ENCODE peak calls at places on chromosomes 1 and 21, in four cellular contexts. D is HL-60, F is K562, B is GM12878. X is an unnamed sample.

GRCh38 chr1:44239337-44239960 is 26.2 kb downstream of the DMAP1 start:
- DNase-seq in F (peak), D (no peak), B (no peak), X (no peak)

GRCh38 chr1:184684285-184685077 is 70.2 kb downstream of the EDEM3 start:
- DNase-seq in F (no peak), B (no peak), D (no peak), X (no peak)

GRCh38 chr21:43611598-43612369 is 47.5 kb downstream of the HSF2BP start:
- DNase-seq in D (peak), B (no peak), F (peak), X (no peak)

GRCh38 chr1:109721046-109721445 is 9.0 kb downstream of the GSTM5 start:
- DNase-seq in B (no peak), D (no peak), F (no peak), X (no peak)

GRCh38 chr1:56663846-56664245 is 18.7 kb downstream of the PRKAA2 start:
- DNase-seq in B (no peak), F (no peak), D (no peak), X (no peak)

GRCh38 chr1:165403835-165404482 is 41.0 kb downstream of the RXRG start:
- DNase-seq in D (peak), F (peak), B (no peak), X (peak)

GRCh38 chr21:39149882-39150281 is 33.4 kb downstream of the PSMG1 start:
- DNase-seq in D (no peak), F (no peak), B (no peak), X (no peak)

GRCh38 chr1:182833271-182833670 is 5.9 kb upstream of the DHX9 start:
- DNase-seq in B (no peak), D (no peak), F (no peak), X (no peak)

GRCh38 chr1:203992440-203992839 is 80.5 kb upstream of the SOX13 start:
- DNase-seq in B (no peak), F (no peak), D (no peak), X (no peak)

GRCh38 chr1:158329807-158330206 is 1.5 kb downstream of the CD1B start:
- DNase-seq in F (no peak), B (no peak), D (peak), X (no peak)

GRCh38 chr1:227892930-227893695 is 54.6 kb downstream of the WNT9A start:
- DNase-seq in B (no peak), F (no peak), D (no peak), X (no peak)

GRCh38 chr1:63004868-63005267 is 220.9 kb downstream of the ATG4C start:
- DNase-seq in D (no peak), F (no peak), B (no peak), X (no peak)

GRCh38 chr1:8551613-8552093 is 233.7 kb downstream of the SLC45A1 start:
- DNase-seq in B (no peak), D (no peak), F (no peak), X (no peak)

GRCh38 chr1:232629250-232630046 is 485 bp downstream of the SIPA1L2 start:
- DNase-seq in F (no peak), D (no peak), B (no peak), X (no peak)

GRCh38 chr1:169003864-169004516 is 102.5 kb upstream of the ATP1B1 start:
- DNase-seq in D (no peak), B (no peak), F (no peak), X (no peak)

GRCh38 chr21:15826147-15826780 is 96.5 kb downstream of the USP25 start:
- DNase-seq in B (peak), F (peak), D (peak), X (no peak)

GRCh38 chr1:213989740-213990472 is 2.1 kb downstream of the PROX1 start:
- DNase-seq in F (no peak), B (no peak), D (no peak), X (no peak)

GRCh38 chr21:33232640-33233039 is 2.9 kb downstream of the IFNAR2 start:
- DNase-seq in B (no peak), D (no peak), F (no peak), X (no peak)

GRCh38 chr1:117607471-117607870 is 1.6 kb downstream of the TENT5C start:
- DNase-seq in B (no peak), F (no peak), D (peak), X (no peak)

GRCh38 chr1:154760469-154760933 is 109.6 kb downstream of the KCNN3 start:
- DNase-seq in F (peak), D (peak), B (no peak), X (peak)

GRCh38 chr1:22450421-22451021 is 1.1 kb upstream of the ZBTB40 start:
- DNase-seq in D (no peak), F (no peak), B (no peak), X (no peak)

GRCh38 chr1:211775208-211775607 is 55.4 kb downstream of the LPGAT1 start:
- DNase-seq in D (no peak), F (no peak), B (no peak), X (no peak)

DNA sequence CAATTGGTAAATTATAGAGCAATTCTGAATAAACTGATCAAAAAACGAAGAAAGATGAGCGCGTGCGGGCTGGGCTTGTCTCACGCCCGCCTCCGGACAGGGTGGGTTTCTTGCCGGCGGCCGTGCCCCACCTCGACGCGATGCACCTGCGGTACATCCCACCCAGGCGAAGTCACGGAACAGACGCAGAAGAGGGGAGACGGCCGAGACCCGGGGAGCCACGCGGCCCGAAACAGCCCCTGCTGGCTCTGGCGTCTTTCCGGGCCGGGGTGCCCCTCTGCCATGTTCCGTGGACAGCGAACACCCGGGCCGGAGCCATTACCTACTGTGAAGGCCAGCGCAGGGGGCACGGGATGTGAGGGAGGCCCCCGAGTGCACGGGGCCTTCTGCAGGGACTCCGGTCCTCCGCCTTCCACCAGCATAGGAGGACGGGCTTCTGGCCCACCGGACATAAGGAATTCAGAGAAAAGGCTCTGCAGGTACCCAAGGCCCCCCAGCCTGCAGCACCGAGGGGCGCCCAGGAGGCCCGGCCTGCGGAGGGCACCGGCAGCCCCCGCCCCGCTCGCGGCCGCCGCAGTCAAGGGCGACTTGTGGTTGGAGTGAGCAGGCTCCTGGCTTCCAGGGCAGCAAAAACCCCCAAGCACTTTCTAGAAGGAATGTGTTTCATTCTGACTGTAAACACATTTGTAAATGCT is 7.6 kb upstream of the C1QTNF12 start:
- DNase-seq in D (no peak), B (no peak), F (no peak), X (no peak)
- TF ChIP-seq POLR2AphosphoS5 in D (no peak), B (no peak), F (no peak), X (no peak)

GRCh38 chr1:185864331-185864730 is 130.1 kb downstream of the HMCN1 start:
- DNase-seq in B (no peak), D (no peak), F (no peak), X (no peak)
- TF ChIP-seq SPI1 in B (no peak), D (no peak), F (no peak), X (no peak)

GRCh38 chr1:156616463-156616862 is 2.8 kb upstream of the HAPLN2 start:
- DNase-seq in F (peak), B (no peak), D (no peak), X (no peak)
- TF ChIP-seq POLR2AphosphoS5 in F (peak), B (no peak), D (no peak), X (no peak)

DNA sequence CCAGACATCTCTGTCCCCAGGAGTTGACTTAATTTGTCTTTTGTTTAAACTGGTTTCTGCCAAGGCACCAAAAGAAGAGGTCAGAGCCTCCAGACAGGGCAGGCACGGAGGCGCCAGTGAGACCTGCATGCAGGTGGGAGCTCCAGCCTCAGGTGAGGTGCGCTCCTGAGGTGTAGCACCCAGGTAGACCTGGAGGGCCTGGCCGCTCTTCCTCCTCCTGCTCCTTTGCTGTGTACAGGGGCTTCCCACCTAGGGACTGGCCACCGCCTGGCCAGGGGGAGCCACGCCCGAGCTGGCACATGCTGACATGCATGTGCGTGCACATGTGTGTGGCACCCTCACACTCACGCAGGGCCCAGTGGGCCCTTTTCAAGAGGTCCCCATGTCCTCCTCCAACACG is 158.7 kb downstream of the PEX14 start:
- DNase-seq in B (no peak), F (no peak), D (no peak), X (no peak)
- TF ChIP-seq SPI1 in B (no peak), F (no peak), D (no peak), X (no peak)

DNA sequence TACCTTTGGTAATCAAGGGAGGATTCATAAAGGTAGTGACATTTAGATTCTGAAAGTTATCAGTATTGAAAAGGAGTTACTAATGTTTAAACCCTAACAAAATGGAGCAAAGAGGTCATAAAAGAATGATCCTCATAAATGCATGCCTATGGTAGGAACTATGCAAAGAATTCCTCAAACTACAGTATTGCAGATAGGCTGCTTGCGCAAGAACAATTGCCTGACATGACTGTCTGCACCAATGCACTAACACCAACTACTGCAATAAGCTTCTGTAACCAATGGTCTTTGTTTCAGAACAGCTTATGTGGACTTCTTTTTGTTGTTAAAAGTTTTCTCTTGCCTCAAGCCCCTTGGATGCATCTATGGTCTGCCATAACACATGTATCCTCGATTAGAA is 597.3 kb upstream of the ADGRL4 start:
- DNase-seq in D (no peak), F (no peak), B (no peak), X (no peak)
- TF ChIP-seq POLR2AphosphoS5 in D (no peak), F (no peak), B (no peak), X (no peak)

GRCh38 chr1:38026592-38027200 is 14.2 kb downstream of the UTP11 start:
- DNase-seq in F (no peak), D (no peak), B (no peak), X (no peak)
- TF ChIP-seq SPI1 in F (no peak), D (no peak), B (no peak), X (no peak)

DNA sequence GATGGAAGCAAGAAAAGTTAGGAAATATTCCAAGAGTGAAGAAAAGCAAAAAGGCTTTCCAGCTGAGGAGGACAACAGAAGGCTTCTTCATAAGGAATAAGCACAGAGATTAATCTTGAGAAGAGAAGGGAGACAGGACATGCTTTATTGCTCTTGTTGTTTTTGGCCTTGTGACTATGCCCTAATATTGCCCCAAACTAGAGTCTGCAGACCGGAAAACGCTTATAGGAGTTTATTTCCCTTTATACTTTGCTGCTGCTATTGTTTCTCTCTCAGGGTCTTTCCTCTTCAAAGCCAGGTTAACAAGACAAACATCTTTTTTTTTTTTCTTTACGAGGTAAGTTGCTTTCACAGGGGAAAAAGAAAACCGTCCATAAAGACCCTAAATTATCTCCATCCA is 991.4 kb downstream of the ADGRL2 start:
- DNase-seq in F (no peak), D (no peak), B (no peak), X (no peak)
- TF ChIP-seq POLR2AphosphoS5 in F (no peak), D (no peak), B (no peak), X (no peak)

DNA sequence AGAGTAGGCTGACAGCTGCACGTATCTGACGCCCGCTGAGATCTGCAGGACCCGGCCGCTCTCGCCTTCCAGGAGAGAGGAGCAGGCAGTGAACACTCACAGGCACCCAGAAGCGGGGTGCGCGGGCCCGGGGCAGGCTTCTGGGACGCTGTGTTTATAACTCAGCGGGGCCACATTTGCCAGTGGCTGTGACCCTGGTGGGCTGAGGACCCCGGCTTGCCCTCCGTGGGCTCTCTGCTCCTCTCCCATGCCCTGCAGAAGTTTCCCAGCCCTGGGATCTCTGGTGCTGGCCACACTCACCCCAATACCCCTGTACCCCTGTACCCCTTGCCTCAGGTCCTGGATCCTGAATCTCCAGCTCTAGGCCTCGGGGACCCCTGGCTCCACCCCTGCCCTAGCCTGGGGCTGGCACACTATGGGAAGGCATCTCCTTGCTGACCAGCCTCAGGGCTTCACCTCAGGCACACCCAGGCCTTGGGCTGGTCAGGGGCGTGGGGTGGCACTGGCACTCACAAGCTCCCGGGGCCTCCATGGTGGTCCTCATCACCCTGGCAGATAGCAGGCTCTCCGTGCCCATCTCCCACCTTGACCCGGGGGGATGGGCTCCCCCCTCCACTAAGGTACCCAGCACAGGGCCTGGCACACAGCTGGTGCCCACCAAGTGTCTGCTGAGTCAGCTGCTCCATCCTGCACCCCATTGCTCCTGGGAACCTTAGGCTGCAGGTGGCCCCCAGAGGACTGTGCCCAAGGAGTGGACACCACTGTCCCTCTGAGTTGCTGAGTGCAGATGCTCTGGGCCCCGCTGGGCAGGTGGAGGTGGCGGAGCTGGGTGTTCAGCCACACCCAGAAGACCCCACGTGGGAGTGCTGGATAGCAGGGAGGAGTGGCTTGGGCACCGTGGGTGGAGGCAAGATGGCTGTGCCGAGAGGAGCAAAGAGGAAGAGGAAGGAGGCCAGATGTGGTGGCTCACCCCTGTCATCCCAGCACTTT is 32.4 kb downstream of the MORN1 start:
- DNase-seq in B (no peak), D (no peak), F (no peak), X (no peak)
- TF ChIP-seq SPI1 in B (no peak), D (no peak), F (no peak), X (no peak)

GRCh38 chr1:46181343-46182260 is 5.3 kb upstream of the P3R3URF start:
- DNase-seq in F (no peak), B (no peak), D (no peak), X (no peak)
- TF ChIP-seq POLR2AphosphoS5 in F (no peak), B (no peak), D (no peak), X (no peak)

GRCh38 chr1:176208034-176208433 is 948 bp upstream of the COP1 start:
- DNase-seq in D (no peak), F (no peak), B (no peak), X (no peak)

GRCh38 chr1:176206006-176206960 is 803 bp downstream of the COP1 start:
- DNase-seq in B (no peak), D (peak), F (no peak), X (peak)

GRCh38 chr1:176206961-176207902 is at the start of gene COP1:
- DNase-seq in D (peak), F (peak), B (peak), X (peak)

GRCh38 chr1:176203735-176204134 is 3.4 kb downstream of the COP1 start:
- DNase-seq in F (no peak), D (no peak), B (no peak), X (no peak)

GRCh38 chr1:176205322-176205914 is 1.7 kb downstream of the COP1 start:
- DNase-seq in F (no peak), B (no peak), D (peak), X (no peak)
- TF ChIP-seq SPI1 in F (no peak), B (no peak), D (no peak), X (no peak)